ENCODE peak calls at places on chromosomes 7 and 10, in six cellular contexts. One of them, this sample, is unnamed.

GRCh38 chr10:77392851-77393250 is 244.8 kb downstream of the KCNMA1 start:
- DNase-seq in HepG2: no peak
- DNase-seq in mammary epithelial cell: peak
- DNase-seq in endothelial cell of umbilical vein: peak
- DNase-seq in GM23338: no peak
- DNase-seq in astrocyte: peak
- DNase-seq in this sample: peak

GRCh38 chr10:72792288-72792687 is 100.3 kb downstream of the MCU start:
- DNase-seq in mammary epithelial cell: no peak
- DNase-seq in GM23338: peak
- DNase-seq in HepG2: no peak
- DNase-seq in endothelial cell of umbilical vein: peak
- DNase-seq in astrocyte: no peak
- DNase-seq in this sample: no peak

GRCh38 chr7:30395676-30396075 is 82.9 kb downstream of the NOD1 start:
- DNase-seq in mammary epithelial cell: no peak
- DNase-seq in astrocyte: no peak
- DNase-seq in HepG2: no peak
- DNase-seq in GM23338: no peak
- DNase-seq in endothelial cell of umbilical vein: no peak
- DNase-seq in this sample: no peak

GRCh38 chr10:1293636-1294440 is 237.7 kb downstream of the WDR37 start:
- DNase-seq in mammary epithelial cell: no peak
- DNase-seq in HepG2: no peak
- DNase-seq in endothelial cell of umbilical vein: no peak
- DNase-seq in astrocyte: no peak
- DNase-seq in GM23338: peak
- DNase-seq in this sample: no peak

GRCh38 chr7:41955475-41956243 is 252.8 kb upstream of the INHBA start:
- DNase-seq in HepG2: no peak
- DNase-seq in endothelial cell of umbilical vein: peak
- DNase-seq in GM23338: peak
- DNase-seq in mammary epithelial cell: peak
- DNase-seq in astrocyte: peak
- DNase-seq in this sample: peak

GRCh38 chr10:78894841-78895195 is 173.9 kb upstream of the ZMIZ1 start:
- DNase-seq in astrocyte: no peak
- DNase-seq in endothelial cell of umbilical vein: no peak
- DNase-seq in GM23338: no peak
- DNase-seq in HepG2: peak
- DNase-seq in mammary epithelial cell: no peak
- DNase-seq in this sample: no peak

GRCh38 chr7:107025449-107026103 is 18.9 kb upstream of the PRKAR2B start:
- DNase-seq in HepG2: no peak
- DNase-seq in mammary epithelial cell: no peak
- DNase-seq in astrocyte: peak
- DNase-seq in endothelial cell of umbilical vein: no peak
- DNase-seq in GM23338: no peak
- DNase-seq in this sample: no peak

GRCh38 chr10:23354630-23355343 is 10.2 kb upstream of the C10orf67 start:
- DNase-seq in GM23338: no peak
- DNase-seq in mammary epithelial cell: no peak
- DNase-seq in HepG2: no peak
- DNase-seq in endothelial cell of umbilical vein: no peak
- DNase-seq in astrocyte: no peak
- DNase-seq in this sample: no peak

GRCh38 chr10:60430017-60430416 is 40.3 kb upstream of the ANK3 start:
- DNase-seq in astrocyte: peak
- DNase-seq in mammary epithelial cell: peak
- DNase-seq in endothelial cell of umbilical vein: peak
- DNase-seq in GM23338: no peak
- DNase-seq in HepG2: no peak
- DNase-seq in this sample: peak

GRCh38 chr7:18053177-18053928 is 25.7 kb upstream of the PRPS1L1 start:
- DNase-seq in HepG2: no peak
- DNase-seq in mammary epithelial cell: peak
- DNase-seq in endothelial cell of umbilical vein: no peak
- DNase-seq in astrocyte: no peak
- DNase-seq in GM23338: no peak
- DNase-seq in this sample: no peak

GRCh38 chr7:134210227-134210626 is 83.1 kb downstream of the LRGUK start:
- DNase-seq in astrocyte: no peak
- DNase-seq in mammary epithelial cell: no peak
- DNase-seq in HepG2: no peak
- DNase-seq in endothelial cell of umbilical vein: no peak
- DNase-seq in GM23338: no peak
- DNase-seq in this sample: no peak

GRCh38 chr10:126080879-126081331 is 184.5 kb downstream of the FANK1 start:
- DNase-seq in GM23338: no peak
- DNase-seq in HepG2: no peak
- DNase-seq in astrocyte: peak
- DNase-seq in mammary epithelial cell: no peak
- DNase-seq in endothelial cell of umbilical vein: peak
- DNase-seq in this sample: no peak

GRCh38 chr10:130022501-130023299 is 58.6 kb upstream of the EBF3 start:
- DNase-seq in endothelial cell of umbilical vein: no peak
- DNase-seq in astrocyte: peak
- DNase-seq in mammary epithelial cell: no peak
- DNase-seq in GM23338: no peak
- DNase-seq in HepG2: no peak
- DNase-seq in this sample: peak

GRCh38 chr10:14588084-14588937 is 186.4 kb downstream of the FAM107B start:
- DNase-seq in HepG2: peak
- DNase-seq in GM23338: no peak
- DNase-seq in mammary epithelial cell: no peak
- DNase-seq in endothelial cell of umbilical vein: peak
- DNase-seq in astrocyte: peak
- DNase-seq in this sample: peak

GRCh38 chr7:92824450-92824849 is 11.9 kb downstream of the CDK6 start:
- DNase-seq in GM23338: no peak
- DNase-seq in HepG2: no peak
- DNase-seq in astrocyte: no peak
- DNase-seq in mammary epithelial cell: no peak
- DNase-seq in endothelial cell of umbilical vein: no peak
- DNase-seq in this sample: no peak

GRCh38 chr7:17307033-17307432 is 8.6 kb downstream of the AHR start:
- DNase-seq in GM23338: no peak
- DNase-seq in endothelial cell of umbilical vein: no peak
- DNase-seq in mammary epithelial cell: no peak
- DNase-seq in astrocyte: no peak
- DNase-seq in HepG2: peak
- DNase-seq in this sample: no peak

GRCh38 chr7:33790746-33791145 is 114.6 kb upstream of the BMPER start:
- DNase-seq in endothelial cell of umbilical vein: no peak
- DNase-seq in astrocyte: no peak
- DNase-seq in mammary epithelial cell: no peak
- DNase-seq in GM23338: peak
- DNase-seq in HepG2: no peak
- DNase-seq in this sample: no peak

GRCh38 chr7:35253680-35254495 is at the start of gene TBX20:
- DNase-seq in mammary epithelial cell: no peak
- DNase-seq in astrocyte: peak
- DNase-seq in HepG2: no peak
- DNase-seq in GM23338: peak
- DNase-seq in endothelial cell of umbilical vein: peak
- DNase-seq in this sample: peak

GRCh38 chr7:136104269-136104603 is 127.1 kb upstream of the MTPN start:
- DNase-seq in GM23338: no peak
- DNase-seq in mammary epithelial cell: no peak
- DNase-seq in endothelial cell of umbilical vein: no peak
- DNase-seq in astrocyte: no peak
- DNase-seq in HepG2: no peak
- DNase-seq in this sample: no peak

GRCh38 chr7:26267631-26268166 is 24.0 kb upstream of the SNX10 start:
- DNase-seq in endothelial cell of umbilical vein: no peak
- DNase-seq in astrocyte: no peak
- DNase-seq in mammary epithelial cell: no peak
- DNase-seq in HepG2: no peak
- DNase-seq in GM23338: no peak
- DNase-seq in this sample: no peak

GRCh38 chr7:75915416-75916156 is 631 bp downstream of the POR start:
- DNase-seq in astrocyte: no peak
- DNase-seq in GM23338: peak
- DNase-seq in mammary epithelial cell: no peak
- DNase-seq in endothelial cell of umbilical vein: peak
- DNase-seq in HepG2: peak
- DNase-seq in this sample: no peak

GRCh38 chr7:159008055-159008405 is 136.6 kb downstream of the VIPR2 start:
- DNase-seq in GM23338: no peak
- DNase-seq in HepG2: no peak
- DNase-seq in mammary epithelial cell: no peak
- DNase-seq in astrocyte: no peak
- DNase-seq in endothelial cell of umbilical vein: no peak
- DNase-seq in this sample: peak

GRCh38 chr7:40604601-40605438 is 470.0 kb downstream of the SUGCT start:
- DNase-seq in HepG2: peak
- DNase-seq in mammary epithelial cell: no peak
- DNase-seq in astrocyte: peak
- DNase-seq in endothelial cell of umbilical vein: peak
- DNase-seq in GM23338: peak
- DNase-seq in this sample: peak

GRCh38 chr10:70052462-70053211 is at the start of gene MACROH2A2:
- DNase-seq in HepG2: peak
- DNase-seq in GM23338: peak
- DNase-seq in endothelial cell of umbilical vein: peak
- DNase-seq in mammary epithelial cell: peak
- DNase-seq in astrocyte: peak
- DNase-seq in this sample: peak

GRCh38 chr10:80104066-80104926 is 25.8 kb downstream of the TMEM254 start:
- DNase-seq in mammary epithelial cell: peak
- DNase-seq in HepG2: peak
- DNase-seq in astrocyte: peak
- DNase-seq in endothelial cell of umbilical vein: peak
- DNase-seq in GM23338: no peak
- DNase-seq in this sample: peak

GRCh38 chr10:28985137-28985885 is 303.6 kb upstream of the LYZL1 start:
- DNase-seq in mammary epithelial cell: no peak
- DNase-seq in astrocyte: no peak
- DNase-seq in HepG2: no peak
- DNase-seq in endothelial cell of umbilical vein: no peak
- DNase-seq in GM23338: no peak
- DNase-seq in this sample: no peak

GRCh38 chr7:25926009-25926408 is 226.0 kb upstream of the NFE2L3 start:
- DNase-seq in mammary epithelial cell: peak
- DNase-seq in endothelial cell of umbilical vein: peak
- DNase-seq in astrocyte: peak
- DNase-seq in GM23338: no peak
- DNase-seq in HepG2: peak
- DNase-seq in this sample: no peak

GRCh38 chr10:35998036-35998435 is 355.9 kb upstream of the FZD8 start:
- DNase-seq in endothelial cell of umbilical vein: no peak
- DNase-seq in HepG2: no peak
- DNase-seq in mammary epithelial cell: no peak
- DNase-seq in GM23338: no peak
- DNase-seq in astrocyte: no peak
- DNase-seq in this sample: no peak

GRCh38 chr7:115010436-115010810 is 88.5 kb downstream of the MDFIC start:
- DNase-seq in endothelial cell of umbilical vein: no peak
- DNase-seq in mammary epithelial cell: no peak
- DNase-seq in astrocyte: no peak
- DNase-seq in HepG2: no peak
- DNase-seq in GM23338: no peak
- DNase-seq in this sample: no peak

GRCh38 chr7:115009736-115010435 is 88.0 kb downstream of the MDFIC start:
- DNase-seq in GM23338: no peak
- DNase-seq in mammary epithelial cell: no peak
- DNase-seq in HepG2: no peak
- DNase-seq in endothelial cell of umbilical vein: no peak
- DNase-seq in astrocyte: peak
- DNase-seq in this sample: no peak

GRCh38 chr7:115008465-115009114 is 86.7 kb downstream of the MDFIC start:
- DNase-seq in GM23338: no peak
- DNase-seq in HepG2: no peak
- DNase-seq in astrocyte: peak
- DNase-seq in endothelial cell of umbilical vein: no peak
- DNase-seq in mammary epithelial cell: no peak
- DNase-seq in this sample: no peak

GRCh38 chr7:115007751-115008150 is 85.9 kb downstream of the MDFIC start:
- DNase-seq in astrocyte: peak
- DNase-seq in GM23338: no peak
- DNase-seq in mammary epithelial cell: no peak
- DNase-seq in endothelial cell of umbilical vein: no peak
- DNase-seq in HepG2: no peak
- DNase-seq in this sample: no peak

GRCh38 chr7:115009139-115009538 is 87.2 kb downstream of the MDFIC start:
- DNase-seq in HepG2: no peak
- DNase-seq in mammary epithelial cell: no peak
- DNase-seq in endothelial cell of umbilical vein: no peak
- DNase-seq in astrocyte: peak
- DNase-seq in GM23338: no peak
- DNase-seq in this sample: no peak
- H3K27ac ChIP-seq in HepG2: no peak
- H3K27ac ChIP-seq in mammary epithelial cell: no peak
- H3K27ac ChIP-seq in endothelial cell of umbilical vein: no peak
- H3K27ac ChIP-seq in astrocyte: no peak
- H3K27ac ChIP-seq in GM23338: no peak
- H3K27ac ChIP-seq in this sample: peak

DNA sequence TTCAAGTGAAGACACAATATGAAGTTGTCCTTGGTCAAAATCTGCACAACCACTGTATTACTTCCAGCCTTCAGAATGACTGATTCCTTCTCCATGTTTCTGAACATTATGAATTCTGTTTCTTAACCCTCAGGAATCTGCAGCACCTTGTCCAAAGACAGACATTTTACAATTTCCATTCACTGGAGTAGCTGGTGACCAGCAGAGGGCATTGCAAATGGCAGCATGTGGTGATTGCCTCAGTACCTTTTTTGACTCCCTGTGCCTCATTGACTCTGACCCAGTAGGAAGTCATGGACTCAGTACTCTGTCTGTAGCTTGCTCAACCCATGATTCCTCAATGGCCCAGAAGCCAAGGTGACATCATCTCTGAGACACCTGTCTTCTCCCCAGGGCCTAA is 879 bp upstream of the VPS41 start:
- DNase-seq in HepG2: no peak
- DNase-seq in GM23338: no peak
- DNase-seq in mammary epithelial cell: no peak
- DNase-seq in endothelial cell of umbilical vein: no peak
- DNase-seq in astrocyte: no peak
- DNase-seq in this sample: no peak
- TF ChIP-seq CTCF in HepG2: no peak
- TF ChIP-seq CTCF in GM23338: peak
- TF ChIP-seq CTCF in mammary epithelial cell: no peak
- TF ChIP-seq CTCF in endothelial cell of umbilical vein: no peak
- TF ChIP-seq CTCF in astrocyte: no peak
- TF ChIP-seq CTCF in this sample: no peak

GRCh38 chr7:125136341-125136740 is 206.7 kb upstream of the POT1 start:
- DNase-seq in GM23338: peak
- DNase-seq in astrocyte: no peak
- DNase-seq in HepG2: no peak
- DNase-seq in mammary epithelial cell: peak
- DNase-seq in endothelial cell of umbilical vein: no peak
- DNase-seq in this sample: peak

GRCh38 chr7:125136755-125137547 is 207.3 kb upstream of the POT1 start:
- DNase-seq in HepG2: no peak
- DNase-seq in mammary epithelial cell: peak
- DNase-seq in GM23338: no peak
- DNase-seq in astrocyte: peak
- DNase-seq in endothelial cell of umbilical vein: peak
- DNase-seq in this sample: no peak
- H2AFZ ChIP-seq in HepG2: no peak
- H2AFZ ChIP-seq in mammary epithelial cell: peak
- H2AFZ ChIP-seq in GM23338: no peak
- H2AFZ ChIP-seq in astrocyte: no peak
- H2AFZ ChIP-seq in endothelial cell of umbilical vein: peak
- H2AFZ ChIP-seq in this sample: no peak

GRCh38 chr10:93336678-93337077 is 145.5 kb downstream of the MYOF start:
- DNase-seq in endothelial cell of umbilical vein: no peak
- DNase-seq in GM23338: no peak
- DNase-seq in mammary epithelial cell: no peak
- DNase-seq in astrocyte: no peak
- DNase-seq in HepG2: no peak
- DNase-seq in this sample: no peak
- H3K27ac ChIP-seq in endothelial cell of umbilical vein: no peak
- H3K27ac ChIP-seq in GM23338: no peak
- H3K27ac ChIP-seq in mammary epithelial cell: no peak
- H3K27ac ChIP-seq in astrocyte: no peak
- H3K27ac ChIP-seq in HepG2: no peak
- H3K27ac ChIP-seq in this sample: peak